ENCODE peak calls at places on chromosomes 12 and 14, in six cellular contexts. J is K562, V is HepG2, T is A549, Z is endothelial cell of umbilical vein, W is GM12878. B is an unnamed sample.

GRCh38 chr12:2267624-2268477 is 215.1 kb downstream of the CACNA1C start:
- DNase-seq in J (no peak), V (no peak), T (no peak), Z (no peak), W (no peak), B (no peak)

GRCh38 chr12:109888179-109889020 is 8.1 kb upstream of the GLTP start:
- DNase-seq in J (no peak), V (no peak), T (peak; percentile 66), Z (peak; percentile 74), W (peak; percentile 45), B (peak; percentile 84)

GRCh38 chr12:123933214-123933613 is 39.4 kb downstream of the CCDC92 start:
- DNase-seq in J (no peak), V (no peak), T (no peak), Z (no peak), W (no peak), B (no peak)

GRCh38 chr12:94305293-94305957 is 154.2 kb downstream of the CEP83 start:
- DNase-seq in J (no peak), V (peak; percentile 61), T (no peak), Z (no peak), W (peak; percentile 67), B (no peak)

GRCh38 chr12:2853626-2854025 is 3.2 kb downstream of the TEX52 start:
- DNase-seq in J (peak; percentile 80), V (peak; percentile 48), T (peak; percentile 92), Z (peak; percentile 69), W (no peak), B (peak; percentile 54)

GRCh38 chr12:6953417-6954315 is 2.5 kb downstream of the PTPN6 start:
- DNase-seq in J (no peak), V (no peak), T (no peak), Z (peak; percentile 46), W (peak; percentile 95), B (peak; percentile 95)

GRCh38 chr14:96131836-96132235 is 72.8 kb upstream of the BDKRB2 start:
- DNase-seq in J (no peak), V (no peak), T (no peak), Z (no peak), W (no peak), B (no peak)

GRCh38 chr12:22900401-22900800 is 275.4 kb downstream of the ETNK1 start:
- DNase-seq in J (no peak), V (no peak), T (no peak), Z (no peak), W (no peak), B (no peak)

GRCh38 chr14:97625512-97625911 is 828.3 kb downstream of the VRK1 start:
- DNase-seq in J (no peak), V (no peak), T (no peak), Z (no peak), W (no peak), B (no peak)

GRCh38 chr14:97624985-97625384 is 827.8 kb downstream of the VRK1 start:
- DNase-seq in J (no peak), V (no peak), T (no peak), Z (no peak), W (no peak), B (no peak)

DNA sequence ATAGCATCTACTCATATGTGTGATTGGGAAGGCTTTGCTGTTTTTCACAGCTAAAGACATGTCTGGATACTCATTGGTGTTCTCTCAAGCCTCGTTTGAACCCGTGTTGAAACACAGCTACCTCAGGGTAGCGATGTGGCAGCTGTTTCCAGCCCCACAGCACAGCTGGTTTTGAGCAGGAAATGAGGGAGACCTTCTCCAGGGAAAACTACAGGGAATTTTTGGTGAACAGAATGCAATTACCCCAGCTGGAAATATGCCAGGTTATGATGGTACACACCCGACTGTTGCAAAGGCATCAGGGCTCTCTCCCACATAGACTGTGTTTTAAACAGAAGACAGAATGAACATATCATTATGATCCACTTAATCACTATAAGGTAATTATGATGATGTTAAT is 828.9 kb downstream of the VRK1 start:
- DNase-seq in J (no peak), V (no peak), T (no peak), Z (no peak), W (no peak), B (no peak)
- TF ChIP-seq MAX in J (no peak), V (no peak), T (no peak), Z (no peak), W (no peak), B (no peak)

GRCh38 chr12:11877869-11878780 is 192.6 kb upstream of the BCL2L14 start:
- DNase-seq in J (no peak), V (no peak), T (peak; percentile 43), Z (peak; percentile 84), W (no peak), B (no peak)

GRCh38 chr12:11877102-11877826 is 193.5 kb upstream of the BCL2L14 start:
- DNase-seq in J (no peak), V (no peak), T (no peak), Z (no peak), W (no peak), B (no peak)

GRCh38 chr12:11880424-11880823 is 190.3 kb upstream of the BCL2L14 start:
- DNase-seq in J (no peak), V (no peak), T (no peak), Z (no peak), W (no peak), B (no peak)

GRCh38 chr12:11881835-11882234 is 188.9 kb upstream of the BCL2L14 start:
- DNase-seq in J (no peak), V (peak; percentile 64), T (no peak), Z (no peak), W (no peak), B (no peak)

DNA sequence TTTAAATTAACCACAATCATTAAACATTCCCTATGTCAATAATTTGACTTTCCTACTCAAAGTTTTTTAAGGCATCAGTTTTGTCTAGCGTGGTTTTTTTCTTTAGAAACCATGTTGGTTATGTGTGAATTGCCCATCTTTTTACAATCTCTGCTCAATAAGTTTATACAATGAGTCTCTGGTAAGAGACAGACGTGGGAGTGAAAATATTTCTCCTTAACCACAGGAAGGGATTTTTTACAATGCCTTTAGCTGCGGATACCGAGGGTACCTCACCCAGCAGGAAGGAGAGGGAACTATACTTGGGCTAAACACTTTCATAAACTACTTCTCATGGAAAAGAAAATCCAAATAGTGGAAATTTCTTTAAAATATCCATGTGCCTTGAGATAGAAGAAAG is 191.4 kb upstream of the BCL2L14 start:
- DNase-seq in J (no peak), V (no peak), T (no peak), Z (peak; percentile 72), W (no peak), B (no peak)
- TF ChIP-seq MYC in J (no peak), V (no peak), T (no peak), Z (no peak), W (no peak), B (no peak)

GRCh38 chr14:72812292-72812851 is 81.5 kb downstream of the DPF3 start:
- DNase-seq in J (no peak), V (no peak), T (no peak), Z (no peak), W (no peak), B (no peak)
- TF ChIP-seq POLR2A in J (no peak), V (no peak), T (no peak), Z (no peak), W (no peak), B (no peak)

GRCh38 chr12:121718653-121719239 is 6.2 kb downstream of the TMEM120B start:
- DNase-seq in J (no peak), V (no peak), T (no peak), Z (no peak), W (no peak), B (peak; percentile 26)
- TF ChIP-seq MAX in J (no peak), V (no peak), T (no peak), Z (no peak), W (no peak), B (no peak)

DNA sequence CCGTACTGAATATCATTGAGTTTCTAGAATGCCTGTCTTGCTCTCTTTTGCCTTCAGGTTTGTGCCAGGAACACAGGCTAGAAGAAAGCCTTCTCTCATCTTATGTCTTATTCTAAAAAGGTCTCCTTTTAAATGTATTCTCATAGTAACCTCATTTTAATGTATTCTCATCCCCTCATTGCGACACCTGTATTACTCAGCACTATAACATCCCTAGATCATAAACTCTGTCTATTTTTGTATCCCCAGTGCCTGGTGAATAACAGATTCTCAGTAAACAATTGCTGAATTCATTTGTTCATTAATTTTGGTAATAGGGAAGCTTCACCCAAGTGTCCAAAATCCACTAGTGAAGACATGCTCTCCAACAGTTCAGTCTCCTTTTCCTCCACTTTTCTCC is 8.8 kb upstream of the LRRK2 start:
- DNase-seq in J (no peak), V (no peak), T (no peak), Z (no peak), W (no peak), B (peak; percentile 74)
- TF ChIP-seq MYC in J (no peak), V (no peak), T (no peak), Z (no peak), W (no peak), B (peak; percentile 20)

GRCh38 chr12:67647547-67648305 is 819 bp upstream of the DYRK2 start:
- DNase-seq in J (peak; percentile 63), V (peak; percentile 84), T (peak; percentile 87), Z (peak; percentile 70), W (no peak), B (peak; percentile 66)
- TF ChIP-seq POLR2A in J (no peak), V (no peak), T (no peak), Z (no peak), W (no peak), B (no peak)

DNA sequence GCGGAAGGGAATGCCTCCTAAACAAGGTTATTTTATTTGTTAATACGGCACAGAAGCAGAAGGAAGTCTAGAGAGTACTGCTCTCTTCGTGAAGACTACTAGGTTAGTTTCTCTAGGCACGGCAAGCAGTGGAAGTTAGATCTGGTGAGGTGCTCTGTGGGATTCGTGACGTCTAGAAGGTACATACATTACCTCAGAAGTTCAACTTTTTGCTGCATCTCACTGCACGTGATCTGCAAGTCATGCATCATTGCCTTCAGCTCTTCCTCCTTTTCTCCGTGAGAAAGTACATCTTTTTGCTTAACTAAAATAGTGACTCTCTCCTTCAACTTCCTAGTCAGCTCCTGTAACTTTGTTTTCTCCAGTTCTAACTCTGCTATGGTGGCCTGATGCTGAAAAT is 74.7 kb downstream of the NIN start:
- DNase-seq in J (no peak), V (no peak), T (no peak), Z (no peak), W (no peak), B (no peak)
- TF ChIP-seq MAX in J (no peak), V (no peak), T (no peak), Z (no peak), W (no peak), B (no peak)

DNA sequence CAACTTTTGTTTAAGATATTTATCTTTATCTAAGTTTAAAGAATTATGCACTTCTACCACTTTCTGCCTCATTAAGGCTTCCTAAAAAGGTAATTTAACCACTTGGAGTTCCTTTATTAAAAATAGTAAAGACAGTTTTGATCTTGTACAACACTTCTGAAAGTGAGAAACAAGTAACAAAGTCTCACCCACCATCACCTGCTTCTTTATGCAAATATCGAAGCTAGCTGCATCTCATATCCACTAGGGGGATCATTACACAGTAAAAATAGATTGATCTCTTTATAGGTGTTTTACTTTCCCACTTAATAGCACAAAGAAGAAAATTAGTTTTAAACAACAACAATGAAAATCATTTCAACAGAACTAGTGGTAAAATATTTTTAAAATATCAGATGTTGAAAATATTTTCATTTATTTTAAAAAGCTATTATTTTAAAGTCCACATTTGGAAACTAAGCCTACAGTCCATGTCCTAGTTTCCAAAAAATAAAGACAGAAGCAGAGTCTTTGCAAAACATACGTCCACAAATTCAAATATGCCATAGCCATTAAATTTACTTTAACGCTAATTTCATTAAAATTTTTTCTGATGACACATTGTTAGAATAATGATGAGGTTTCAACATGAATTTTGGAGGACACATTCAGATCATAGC is 160.0 kb upstream of the SOX5 start:
- DNase-seq in J (peak; percentile 13), V (peak; percentile 17), T (no peak), Z (peak; percentile 32), W (peak; percentile 37), B (peak; percentile 21)
- TF ChIP-seq MYC in J (no peak), V (no peak), T (no peak), Z (no peak), W (no peak), B (no peak)